ENCODE peak calls at places on chromosomes 1 and 21, in five cellular contexts. D, P, X, H and E are unnamed samples.

GRCh38 chr1:60280764-60281278 is 207.3 kb upstream of the C1orf87 start:
- DNase-seq in D (no peak), P (no peak), X (no peak), H (no peak), E (no peak)

GRCh38 chr1:187952446-187952845 is 1123.7 kb downstream of the PLA2G4A start:
- DNase-seq in D (no peak), P (no peak), X (no peak), H (no peak), E (no peak)

GRCh38 chr1:61143821-61144220 is 61.5 kb downstream of the NFIA start:
- DNase-seq in D (no peak), P (no peak), X (no peak), H (no peak), E (no peak)

GRCh38 chr1:19068639-19069276 is 112.3 kb upstream of the IFFO2 start:
- DNase-seq in D (no peak), P (no peak), X (no peak), H (no peak), E (peak; percentile 49)

GRCh38 chr1:224450956-224451350 is 16.4 kb upstream of the WDR26 start:
- DNase-seq in D (no peak), P (no peak), X (no peak), H (no peak), E (no peak)

GRCh38 chr1:32494196-32494595 is 29.3 kb downstream of the ZBTB8B start:
- DNase-seq in D (no peak), P (no peak), X (no peak), H (no peak), E (no peak)

GRCh38 chr1:26789953-26790352 is 2.2 kb downstream of the PIGV start:
- DNase-seq in D (no peak), P (no peak), X (no peak), H (no peak), E (no peak)

GRCh38 chr1:247402099-247402706 is 13.8 kb upstream of the NLRP3 start:
- DNase-seq in D (no peak), P (no peak), X (no peak), H (no peak), E (no peak)

GRCh38 chr1:33330906-33331305 is 10.0 kb upstream of the A3GALT2 start:
- DNase-seq in D (no peak), P (no peak), X (no peak), H (no peak), E (no peak)

GRCh38 chr1:94240822-94241221 is 3.4 kb upstream of the ARHGAP29 start:
- DNase-seq in D (no peak), P (no peak), X (no peak), H (no peak), E (no peak)

GRCh38 chr1:74513396-74513795 is 985 bp upstream of the LRRC53 start:
- DNase-seq in D (no peak), P (peak; percentile 61), X (no peak), H (no peak), E (no peak)

GRCh38 chr1:1777950-1778826 is at the start of gene NADK:
- DNase-seq in D (peak; percentile 51), P (no peak), X (peak; percentile 72), H (peak; percentile 81), E (peak; percentile 90)

GRCh38 chr1:13513885-13514546 is at the start of gene LRRC38:
- DNase-seq in D (no peak), P (no peak), X (no peak), H (no peak), E (no peak)

GRCh38 chr1:21861602-21862429 is 49.8 kb downstream of the LDLRAD2 start:
- DNase-seq in D (no peak), P (no peak), X (no peak), H (no peak), E (no peak)

GRCh38 chr1:203402609-203403337 is 51.9 kb upstream of the FMOD start:
- DNase-seq in D (no peak), P (peak; percentile 25), X (no peak), H (no peak), E (peak; percentile 49)

GRCh38 chr1:40780678-40781613 is 2.6 kb upstream of the KCNQ4 start:
- DNase-seq in D (no peak), P (no peak), X (no peak), H (no peak), E (no peak)

GRCh38 chr1:54955359-54955758 is 25.1 kb upstream of the TMEM61 start:
- DNase-seq in D (no peak), P (no peak), X (no peak), H (no peak), E (no peak)

GRCh38 chr21:31872452-31873274 is at the start of gene HUNK:
- DNase-seq in D (no peak), P (no peak), X (peak; percentile 26), H (no peak), E (no peak)

GRCh38 chr1:75412616-75413015 is 198.3 kb downstream of the SLC44A5 start:
- DNase-seq in D (no peak), P (no peak), X (no peak), H (no peak), E (no peak)

GRCh38 chr1:78606274-78606673 is 14.0 kb upstream of the IFI44L start:
- DNase-seq in D (no peak), P (no peak), X (no peak), H (no peak), E (no peak)

GRCh38 chr1:221840511-221841243 is 98.8 kb upstream of the DUSP10 start:
- DNase-seq in D (no peak), P (no peak), X (no peak), H (no peak), E (peak; percentile 92)